ENCODE peak calls at places on chromosomes 6 and 20, in eight cellular contexts. N is brain microvascular endothelial cell, R is A673, T is Peyer's patch, M is endodermal cell, P is heart right ventricle, B is fibroblast of lung, O is psoas muscle. Y is an unnamed sample.

GRCh38 chr6:110900028-110900598 is 25.5 kb downstream of the AMD1 start:
- DNase-seq in T (no peak), M (no peak), R (no peak), O (no peak), N (no peak), P (no peak), B (no peak), Y (no peak)

GRCh38 chr6:22133352-22133751 is 163.5 kb downstream of the PRL start:
- DNase-seq in B (no peak), R (no peak), M (no peak), O (no peak), P (no peak), T (no peak), N (no peak), Y (no peak)

GRCh38 chr20:53579581-53580375 is 13.9 kb downstream of the ZNF217 start:
- DNase-seq in T (peak; percentile 46), O (peak; percentile 37), P (no peak), B (peak; percentile 90), R (peak; percentile 83), M (no peak), N (no peak), Y (no peak)

GRCh38 chr20:20212675-20213096 is 155.2 kb upstream of the INSM1 start:
- DNase-seq in M (no peak), P (no peak), R (no peak), T (no peak), B (no peak), N (no peak), O (no peak), Y (no peak)

GRCh38 chr20:41345729-41346067 is 5.1 kb downstream of the LPIN3 start:
- DNase-seq in P (no peak), T (no peak), R (no peak), M (no peak), N (no peak), O (no peak), B (no peak), Y (no peak)

GRCh38 chr6:66496659-66497058 is 789.6 kb upstream of the EYS start:
- DNase-seq in T (no peak), N (no peak), M (no peak), P (no peak), R (peak; percentile 58), O (no peak), B (peak; percentile 42), Y (no peak)

GRCh38 chr6:109373762-109374161 is 8.5 kb downstream of the CD164 start:
- DNase-seq in N (no peak), R (no peak), M (no peak), T (no peak), B (no peak), P (no peak), O (no peak), Y (no peak)

GRCh38 chr6:111614833-111615582 is 9.3 kb upstream of the TRAF3IP2 start:
- DNase-seq in T (no peak), P (no peak), B (no peak), R (peak; percentile 33), N (no peak), O (no peak), M (peak; percentile 90), Y (no peak)

GRCh38 chr20:19143890-19144289 is 68.6 kb upstream of the SLC24A3 start:
- DNase-seq in O (no peak), N (no peak), R (no peak), M (no peak), P (no peak), B (no peak), T (no peak), Y (no peak)

GRCh38 chr6:44342052-44342451 is 398 bp upstream of the SPATS1 start:
- DNase-seq in P (no peak), M (no peak), B (peak; percentile 10), N (no peak), T (no peak), O (no peak), R (no peak), Y (no peak)

GRCh38 chr6:68279793-68280557 is 355.1 kb upstream of the ADGRB3 start:
- DNase-seq in N (peak; percentile 45), P (no peak), R (no peak), O (no peak), M (peak; percentile 31), B (peak; percentile 45), T (no peak), Y (no peak)

GRCh38 chr6:144156334-144156733 is 6.0 kb downstream of the STX11 start:
- DNase-seq in B (peak; percentile 38), N (no peak), P (no peak), O (no peak), M (no peak), R (no peak), T (no peak), Y (no peak)

GRCh38 chr6:80544500-80545055 is 438.1 kb downstream of the BCKDHB start:
- DNase-seq in M (no peak), P (no peak), R (no peak), O (no peak), T (no peak), N (no peak), B (no peak), Y (no peak)

GRCh38 chr6:149925253-149925973 is 2.5 kb upstream of the RAET1G start:
- DNase-seq in O (peak; percentile 36), P (peak; percentile 49), T (no peak), M (peak; percentile 58), N (peak; percentile 9), B (no peak), R (peak; percentile 19), Y (no peak)

GRCh38 chr6:153076431-153076830 is 54.7 kb downstream of the RGS17 start:
- DNase-seq in B (no peak), R (no peak), O (no peak), M (no peak), N (no peak), T (no peak), P (no peak), Y (no peak)

GRCh38 chr6:125794342-125795137 is 3.8 kb downstream of the NCOA7 start:
- DNase-seq in N (no peak), T (no peak), P (no peak), M (no peak), O (no peak), B (peak; percentile 67), R (no peak), Y (no peak)

GRCh38 chr6:157762636-157763035 is 60.4 kb upstream of the SNX9 start:
- DNase-seq in M (peak; percentile 68), B (peak; percentile 29), N (no peak), T (peak; percentile 61), O (no peak), P (no peak), R (no peak), Y (no peak)

GRCh38 chr6:27281105-27281539 is 31.0 kb downstream of the POM121L2 start:
- DNase-seq in R (peak; percentile 54), M (no peak), B (no peak), O (no peak), N (no peak), T (no peak), P (no peak), Y (no peak)

GRCh38 chr6:31736768-31737314 is 511 bp upstream of the CLIC1 start:
- DNase-seq in M (peak; percentile 64), N (no peak), P (no peak), B (no peak), O (no peak), T (no peak), R (no peak), Y (no peak)

GRCh38 chr6:31737315-31738047 is 1.2 kb upstream of the CLIC1 start:
- DNase-seq in N (no peak), T (no peak), R (peak; percentile 40), P (no peak), M (peak; percentile 60), O (no peak), B (peak; percentile 65), Y (no peak)

GRCh38 chr6:31736026-31736767 is at the start of gene CLIC1:
- DNase-seq in B (peak; percentile 79), R (peak; percentile 93), P (peak; percentile 84), T (peak; percentile 88), M (peak; percentile 93), N (peak; percentile 78), O (peak; percentile 87), Y (peak; percentile 72)

GRCh38 chr6:31739639-31740396 is at the start of gene MSH5:
- DNase-seq in N (peak; percentile 99), M (peak; percentile 100), T (peak; percentile 94), O (peak; percentile 97), R (peak; percentile 100), P (peak; percentile 97), B (peak; percentile 98), Y (peak; percentile 89)

DNA sequence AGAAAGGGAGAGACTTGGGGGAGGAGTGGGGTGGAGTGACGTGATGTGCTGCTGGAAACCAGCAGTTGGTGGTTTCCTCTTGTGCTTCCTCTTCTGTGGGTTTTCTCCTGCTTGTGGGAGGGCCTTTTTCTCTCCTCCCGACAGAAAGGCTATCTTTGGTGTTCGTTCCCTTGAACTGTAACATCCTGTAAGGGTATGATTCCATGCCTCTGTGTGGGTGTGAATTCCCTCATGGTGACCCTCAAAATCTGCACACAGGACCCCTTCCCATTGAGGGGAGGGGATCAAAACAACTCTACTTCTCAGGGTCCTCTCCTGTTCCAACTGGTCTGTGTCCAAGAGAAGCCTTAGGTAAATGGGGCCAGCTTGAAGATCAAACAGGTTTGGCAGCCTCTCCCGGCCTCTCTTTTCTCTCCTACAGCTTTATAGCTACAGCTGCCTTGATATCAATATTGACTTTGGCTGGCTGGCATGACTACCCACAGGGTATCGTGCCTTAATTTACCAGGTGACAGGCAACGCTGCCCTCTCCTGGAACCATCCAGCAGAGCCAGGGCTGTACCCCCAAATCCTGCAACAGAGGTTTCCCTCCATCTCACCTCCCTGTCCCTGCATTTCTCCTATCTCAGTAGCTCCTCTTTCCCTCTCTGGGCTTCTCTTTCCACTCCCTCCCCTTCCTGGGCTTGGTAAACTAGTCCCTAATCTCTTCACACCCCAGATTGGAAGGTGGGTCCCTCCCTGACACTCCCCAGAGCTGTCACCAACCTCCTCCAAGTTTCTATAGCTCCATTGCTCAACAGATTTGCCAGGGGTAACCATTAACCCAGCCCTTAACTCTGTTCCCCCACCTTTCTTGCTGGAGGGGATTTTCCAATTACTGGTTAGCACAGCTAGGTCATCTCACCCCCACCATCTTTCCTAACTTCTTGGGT is 1.5 kb upstream of the MSH5 start:
- DNase-seq in T (peak; percentile 79), P (no peak), M (peak; percentile 62), B (peak; percentile 87), N (peak; percentile 82), O (no peak), R (peak; percentile 85), Y (peak; percentile 54)
- TF ChIP-seq CTCF in T (peak; percentile 25), P (peak; percentile 33), M (peak; percentile 32), B (peak; percentile 34), N (peak; percentile 55), O (no peak), R (peak; percentile 51), Y (no peak)

GRCh38 chr6:36627141-36627540 is 33.0 kb downstream of the SRSF3 start:
- DNase-seq in R (no peak), P (no peak), N (no peak), B (no peak), M (no peak), O (no peak), T (no peak), Y (no peak)
- H3K27ac ChIP-seq in R (no peak overlapping the region), P (peak overlapping the region; percentile 42), N (no peak overlapping the region), B (no peak overlapping the region), M (no peak overlapping the region), O (peak overlapping the region; percentile 36), T (peak overlapping the region; percentile 67), Y (no peak overlapping the region)

GRCh38 chr6:77587963-77588362 is 64.9 kb upstream of the MEI4 start:
- DNase-seq in M (no peak), R (no peak), T (no peak), B (no peak), P (no peak), N (no peak), O (no peak), Y (no peak)
- H3K27me3 ChIP-seq in M (no peaks in the 10 kb centered on the region), R (no peaks in the 10 kb centered on the region), T (no peaks in the 10 kb centered on the region), B (no peaks in the 10 kb centered on the region), P (no peaks in the 10 kb centered on the region), N (no peaks in the 10 kb centered on the region), O (no peaks in the 10 kb centered on the region), Y (no peaks in the 10 kb centered on the region)

GRCh38 chr6:3776881-3777507 is 25.5 kb upstream of the PXDC1 start:
- DNase-seq in P (no peak), B (no peak), O (no peak), R (no peak), N (no peak), M (peak; percentile 77), T (no peak), Y (no peak)
- TF ChIP-seq CTCF in P (no peak), B (no peak), O (no peak), R (no peak), N (peak; percentile 35), M (peak; percentile 52), T (no peak), Y (no peak)

Y was measured in CD4-positive, alpha-beta T cell.